ENCODE peak calls at places on chromosome 17, in four cellular contexts. F is K562, Q is H1, X is HepG2. Y is an unnamed sample.

GRCh38 chr17:43753488-43754129 is 5.0 kb downstream of the SOST start:
- DNase-seq in F (peak; percentile 46), Q (no peak), X (no peak), Y (no peak)

GRCh38 chr17:75270218-75270965 is 639 bp downstream of the MIF4GD start:
- DNase-seq in F (peak; percentile 78), Q (peak; percentile 81), X (peak; percentile 88), Y (peak; percentile 69)

GRCh38 chr17:20995164-20995872 is 47.5 kb downstream of the USP22 start:
- DNase-seq in F (no peak), Q (no peak), X (no peak), Y (no peak)

GRCh38 chr17:47785538-47786123 is 36.0 kb downstream of the OSBPL7 start:
- DNase-seq in F (peak; percentile 63), Q (peak; percentile 82), X (peak; percentile 52), Y (no peak)

GRCh38 chr17:48478224-48479013 is 48.4 kb upstream of the SKAP1 start:
- DNase-seq in F (peak; percentile 63), Q (no peak), X (no peak), Y (no peak)

GRCh38 chr17:77449908-77450741 is 309.4 kb downstream of the SEC14L1 start:
- DNase-seq in F (peak; percentile 85), Q (peak; percentile 78), X (peak; percentile 92), Y (no peak)

GRCh38 chr17:55577011-55577586 is 65.8 kb upstream of the SMIM36 start:
- DNase-seq in F (no peak), Q (no peak), X (no peak), Y (no peak)

GRCh38 chr17:80795090-80795609 is 196.5 kb upstream of the CHMP6 start:
- DNase-seq in F (no peak), Q (no peak), X (no peak), Y (no peak)

GRCh38 chr17:46978489-46979022 is 497 bp downstream of the RPRML start:
- DNase-seq in F (peak; percentile 55), Q (peak; percentile 64), X (no peak), Y (no peak)

GRCh38 chr17:41211845-41212466 is 14.5 kb upstream of the KRTAP9-2 start:
- DNase-seq in F (no peak), Q (no peak), X (no peak), Y (peak; percentile 24)

GRCh38 chr17:60305141-60305540 is 86.8 kb downstream of the USP32 start:
- DNase-seq in F (no peak), Q (no peak), X (peak; percentile 39), Y (no peak)

GRCh38 chr17:31499771-31500554 is 108.5 kb downstream of the RAB11FIP4 start:
- DNase-seq in F (no peak), Q (peak; percentile 58), X (peak; percentile 91), Y (peak; percentile 42)

GRCh38 chr17:13003454-13003851 is 14.4 kb downstream of the ELAC2 start:
- DNase-seq in F (no peak), Q (no peak), X (no peak), Y (no peak)

GRCh38 chr17:72822358-72823023 is 270.0 kb downstream of the SLC39A11 start:
- DNase-seq in F (no peak), Q (no peak), X (peak; percentile 64), Y (peak; percentile 32)

GRCh38 chr17:29143894-29144293 is 36.3 kb downstream of the MYO18A start:
- DNase-seq in F (no peak), Q (no peak), X (peak; percentile 69), Y (no peak)

GRCh38 chr17:48056879-48057278 is 8.7 kb downstream of the NFE2L1 start:
- DNase-seq in F (no peak), Q (no peak), X (no peak), Y (no peak)

GRCh38 chr17:36755586-36755985 is 154.2 kb downstream of the MRM1 start:
- DNase-seq in F (peak; percentile 55), Q (peak; percentile 83), X (peak; percentile 20), Y (peak; percentile 57)

GRCh38 chr17:8994319-8994718 is 27.0 kb upstream of the NTN1 start:
- DNase-seq in F (peak; percentile 52), Q (peak; percentile 97), X (peak; percentile 20), Y (peak; percentile 40)

GRCh38 chr17:81434079-81434478 is 38.8 kb downstream of the BAHCC1 start:
- DNase-seq in F (no peak), Q (no peak), X (no peak), Y (no peak)

GRCh38 chr17:66310528-66311148 is 8.2 kb downstream of the PRKCA start:
- DNase-seq in F (no peak), Q (peak; percentile 57), X (no peak), Y (no peak)

GRCh38 chr17:48358203-48358602 is 71.8 kb downstream of the SKAP1 start:
- DNase-seq in F (no peak), Q (no peak), X (no peak), Y (no peak)

GRCh38 chr17:34161600-34161999 is 93.5 kb upstream of the CCL2 start:
- DNase-seq in F (no peak), Q (no peak), X (no peak), Y (no peak)

GRCh38 chr17:47978324-47978723 is 7.4 kb downstream of the CDK5RAP3 start:
- DNase-seq in F (peak; percentile 80), Q (peak; percentile 83), X (peak; percentile 51), Y (no peak)

GRCh38 chr17:79557276-79557675 is 53.6 kb downstream of the RBFOX3 start:
- DNase-seq in F (no peak), Q (no peak), X (no peak), Y (no peak)

GRCh38 chr17:41635121-41636097 is 11.0 kb upstream of the KRT17 start:
- DNase-seq in F (no peak), Q (no peak), X (no peak), Y (no peak)

GRCh38 chr17:32819035-32819434 is 57.9 kb downstream of the MYO1D start:
- DNase-seq in F (peak; percentile 25), Q (no peak), X (no peak), Y (no peak)

GRCh38 chr17:81239714-81240555 is 817 bp downstream of the NDUFAF8 start:
- DNase-seq in F (peak; percentile 48), Q (no peak), X (no peak), Y (no peak)

GRCh38 chr17:72429066-72429638 is 308.3 kb downstream of the SOX9 start:
- DNase-seq in F (no peak), Q (no peak), X (no peak), Y (no peak)

GRCh38 chr17:2852211-2852610 is 56.0 kb downstream of the RAP1GAP2 start:
- DNase-seq in F (no peak), Q (no peak), X (no peak), Y (no peak)

GRCh38 chr17:10295728-10296343 is 77.0 kb downstream of the MYH13 start:
- DNase-seq in F (peak; percentile 51), Q (peak; percentile 81), X (peak; percentile 52), Y (peak; percentile 65)
- TF ChIP-seq FOSL1 in F (no peak), Q (no peak), X (no peak), Y (no peak)

GRCh38 chr17:64005734-64006167 is 7.6 kb downstream of the PRR29 start:
- DNase-seq in F (peak; percentile 59), Q (no peak), X (peak; percentile 62), Y (no peak)

GRCh38 chr17:64007838-64008282 is 9.7 kb downstream of the PRR29 start:
- DNase-seq in F (no peak), Q (peak; percentile 43), X (peak; percentile 52), Y (no peak)

GRCh38 chr17:64008346-64008745 is 10.2 kb downstream of the PRR29 start:
- DNase-seq in F (no peak), Q (no peak), X (no peak), Y (no peak)

GRCh38 chr17:64004903-64005733 is 7.0 kb downstream of the PRR29 start:
- DNase-seq in F (peak; percentile 5), Q (peak; percentile 42), X (no peak), Y (no peak)

GRCh38 chr17:64006361-64007088 is 8.4 kb downstream of the PRR29 start:
- DNase-seq in F (peak; percentile 97), Q (peak; percentile 39), X (peak; percentile 65), Y (no peak)
- TF ChIP-seq RAD21 in F (no peak), Q (no peak), X (no peak), Y (no peak)

GRCh38 chr17:49571764-49572163 is 3.9 kb upstream of the NXPH3 start:
- DNase-seq in F (no peak), Q (no peak), X (no peak), Y (no peak)
- TF ChIP-seq FOSL1 in F (no peak), Q (no peak), X (no peak), Y (no peak)

GRCh38 chr17:19728114-19728495 is 11.7 kb upstream of the SLC47A2 start:
- DNase-seq in F (no peak), Q (no peak), X (peak; percentile 44), Y (no peak)
- TF ChIP-seq RAD21 in F (no peak), Q (no peak), X (no peak), Y (no peak)

DNA sequence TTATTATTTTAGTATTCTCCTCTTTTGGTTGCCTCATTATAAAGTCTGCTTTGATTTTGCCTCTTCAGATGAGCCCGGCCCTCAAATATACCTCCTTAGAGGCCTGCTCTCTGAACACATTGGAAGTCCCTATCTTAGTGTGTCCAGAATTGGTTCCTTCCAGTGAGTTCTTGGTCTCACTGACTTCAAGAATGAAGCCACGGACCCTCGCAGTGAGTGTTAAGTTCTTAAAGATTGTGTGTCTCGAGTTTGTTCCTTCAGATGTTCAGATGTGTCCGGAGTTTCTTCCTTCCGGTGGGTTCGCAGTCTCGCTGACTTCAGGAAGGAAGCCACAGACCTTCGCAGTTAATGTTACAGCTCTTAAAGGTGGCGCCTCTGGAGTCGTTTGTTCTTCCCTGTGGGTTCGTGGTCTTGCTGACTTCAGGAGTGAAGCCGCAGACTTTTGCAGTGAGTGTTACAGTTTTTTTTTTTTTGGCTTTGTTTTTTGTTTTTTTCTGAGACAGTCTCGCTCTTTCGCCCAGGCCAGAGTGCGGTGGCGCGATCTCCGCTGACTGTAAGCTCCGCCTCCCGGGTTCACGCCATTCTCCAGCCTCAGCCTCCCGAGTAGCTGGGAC is 45.8 kb upstream of the NOS2 start:
- DNase-seq in F (no peak), Q (no peak), X (no peak), Y (no peak)
- TF ChIP-seq FOSL1 in F (no peak), Q (no peak), X (no peak), Y (no peak)

GRCh38 chr17:56970974-56971373 is 7.0 kb upstream of the SCPEP1 start:
- DNase-seq in F (no peak), Q (no peak), X (no peak), Y (no peak)

GRCh38 chr17:56960596-56961538 is at the start of gene COIL:
- DNase-seq in F (peak; percentile 93), Q (peak; percentile 99), X (peak; percentile 92), Y (peak; percentile 93)

GRCh38 chr17:56972111-56972730 is 5.7 kb upstream of the SCPEP1 start:
- DNase-seq in F (no peak), Q (no peak), X (peak; percentile 11), Y (no peak)

GRCh38 chr17:56966277-56966676 is 5.4 kb upstream of the COIL start:
- DNase-seq in F (no peak), Q (no peak), X (no peak), Y (no peak)
- TF ChIP-seq RAD21 in F (no peak), Q (no peak), X (no peak), Y (no peak)

Y was measured in HCT116.